ENCODE peak calls at places on chromosomes 4 and X, in four cellular contexts. Z, F, J and L are unnamed samples.

GRCh38 chrX:29461039-29461438 is 754.3 kb upstream of the MAGEB2 start:
- DNase-seq in Z (no peak), F (no peak), J (no peak), L (no peak)

GRCh38 chr4:156992943-156993342 is 21.3 kb upstream of the PDGFC start:
- DNase-seq in Z (no peak), F (no peak), J (no peak), L (no peak)

GRCh38 chr4:77451530-77451929 is 154.1 kb upstream of the CXCL13 start:
- DNase-seq in Z (peak; percentile 9), F (no peak), J (no peak), L (no peak)

GRCh38 chr4:121676388-121677075 is 20.2 kb downstream of the ANXA5 start:
- DNase-seq in Z (no peak), F (no peak), J (no peak), L (no peak)

GRCh38 chr4:144399927-144400326 is 246.0 kb upstream of the HHIP start:
- DNase-seq in Z (no peak), F (peak; percentile 38), J (no peak), L (peak; percentile 82)

GRCh38 chr4:153296424-153296823 is 48.1 kb upstream of the MND1 start:
- DNase-seq in Z (no peak), F (peak; percentile 61), J (no peak), L (no peak)

GRCh38 chr4:114081783-114082182 is 102.3 kb upstream of the ARSJ start:
- DNase-seq in Z (no peak), F (no peak), J (no peak), L (no peak)

GRCh38 chrX:63713510-63713909 is 71.5 kb downstream of the ARHGEF9 start:
- DNase-seq in Z (peak; percentile 68), F (peak; percentile 14), J (no peak), L (no peak)

GRCh38 chr4:6633091-6633906 is 7.2 kb upstream of the MRFAP1 start:
- DNase-seq in Z (no peak), F (no peak), J (no peak), L (no peak)

GRCh38 chrX:70088791-70089190 is 26.5 kb downstream of the OTUD6A start:
- DNase-seq in Z (no peak), F (no peak), J (no peak), L (peak; percentile 18)

GRCh38 chrX:45070116-45071007 is 130.3 kb downstream of the DIPK2B start:
- DNase-seq in Z (peak; percentile 29), F (no peak), J (no peak), L (peak; percentile 9)

GRCh38 chr4:70704333-70705145 is 16.2 kb downstream of the UTP3 start:
- DNase-seq in Z (peak; percentile 91), F (no peak), J (no peak), L (no peak)

GRCh38 chr4:17811078-17811603 is 362 bp downstream of the NCAPG start:
- DNase-seq in Z (no peak), F (no peak), J (no peak), L (no peak)

DNA sequence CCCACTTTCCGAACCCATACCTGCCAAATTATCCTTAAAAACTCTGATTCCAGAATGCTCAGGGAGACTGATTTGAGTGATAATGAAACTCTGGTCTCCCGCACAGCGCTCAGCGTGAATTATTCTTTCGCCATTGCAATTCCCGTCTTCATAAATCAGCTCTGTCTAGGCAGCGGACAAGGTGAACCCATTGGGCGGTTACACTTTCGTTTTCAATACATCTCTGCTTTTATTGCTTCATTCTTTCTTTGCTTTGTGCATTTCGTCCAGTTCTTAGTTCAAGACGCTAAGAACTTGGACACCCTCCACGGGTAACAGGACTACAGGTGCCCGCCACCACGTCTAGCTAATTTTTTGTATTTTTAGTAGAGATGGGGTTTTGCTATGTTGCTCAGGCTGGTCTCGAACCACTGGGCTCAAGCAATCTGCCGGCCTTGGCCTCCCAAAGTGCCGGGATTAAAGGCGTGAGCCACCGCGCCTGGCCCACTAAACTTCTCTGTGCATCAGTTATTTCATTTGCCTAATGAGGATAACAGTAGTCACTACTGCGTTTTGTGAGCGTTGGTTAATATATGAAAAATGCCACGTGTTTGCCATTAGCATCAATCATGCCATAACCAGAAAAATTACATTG is 930 bp upstream of the PGK1 start:
- DNase-seq in Z (no peak), F (no peak), J (no peak), L (no peak)
- H3K4me3 ChIP-seq in Z (peak overlapping the region; percentile 13), F (peak overlapping the region; percentile 51), J (peak overlapping the region; percentile 96), L (peak overlapping the region; percentile 95)

DNA sequence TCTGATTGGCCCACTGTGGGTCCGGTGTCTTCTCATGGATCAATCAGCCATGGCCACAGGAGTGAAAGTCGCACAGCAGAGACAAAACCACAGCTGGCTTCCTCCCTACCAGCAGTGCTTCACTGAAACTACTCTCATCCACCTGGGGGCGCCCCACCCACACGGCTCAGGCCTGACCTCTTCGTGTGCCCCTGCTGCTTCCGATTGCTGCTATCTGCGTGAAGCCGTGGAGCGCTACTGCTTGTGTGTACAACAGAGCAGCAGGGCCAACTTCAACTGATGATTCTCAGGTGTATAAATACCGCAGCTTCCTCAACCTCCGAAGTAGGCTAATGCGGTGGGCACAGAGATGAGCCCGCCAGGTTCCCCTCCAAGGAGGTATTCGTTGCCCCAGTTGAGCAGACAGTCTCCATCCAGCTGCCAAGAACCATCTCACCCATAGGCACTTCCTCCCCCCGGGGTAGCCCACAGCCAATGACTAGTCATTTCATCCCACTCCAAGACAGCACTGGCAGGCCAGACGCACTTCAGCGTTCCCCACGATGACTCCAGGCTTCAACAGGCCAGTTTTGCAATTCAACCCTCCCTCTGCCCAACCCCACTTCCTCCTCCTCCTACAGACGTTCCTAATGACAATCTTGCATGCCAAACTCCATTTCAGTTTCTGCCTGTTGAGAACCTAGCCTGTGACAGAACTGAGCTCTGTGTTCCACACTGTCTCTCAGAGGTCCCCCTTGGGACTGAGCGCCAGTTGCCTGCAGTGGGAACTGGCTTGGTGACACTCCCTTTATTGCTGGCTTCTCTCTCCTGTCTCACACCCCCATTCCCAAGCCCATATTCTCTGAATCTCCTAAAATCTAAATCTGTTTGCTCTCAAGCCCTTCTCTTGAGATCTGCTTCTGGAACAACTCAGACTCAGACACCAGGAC is 41.3 kb upstream of the ATP6AP2 start:
- DNase-seq in Z (peak; percentile 42), F (peak; percentile 29), J (no peak), L (no peak)
- TF ChIP-seq CTCF in Z (peak; percentile 11), F (no peak), J (no peak), L (no peak)

DNA sequence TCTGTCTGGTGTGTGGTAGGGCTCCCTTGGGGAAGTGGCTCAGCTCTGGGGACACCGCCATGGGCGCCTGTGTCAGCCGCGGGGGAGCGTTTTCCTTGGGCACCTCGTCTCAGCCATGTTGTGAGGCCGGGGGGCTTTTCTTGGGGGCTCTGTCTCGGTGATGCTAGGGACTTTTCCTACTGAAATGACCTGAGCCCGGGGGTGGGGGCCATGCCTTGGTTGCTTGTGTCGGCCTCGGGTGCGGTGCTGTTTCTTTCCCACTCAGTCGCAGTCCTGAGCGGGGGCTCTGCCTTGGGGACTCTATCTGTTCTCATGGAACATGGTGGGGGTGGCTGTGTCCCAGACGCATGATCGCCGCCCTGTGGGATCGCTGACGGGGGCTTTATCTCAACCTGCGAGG is 356 bp downstream of the CT45A1 start:
- DNase-seq in Z (no peak), F (no peak), J (no peak), L (no peak)
- H3K4me3 ChIP-seq in Z (no peak overlapping the region), F (no peak overlapping the region), J (no peak overlapping the region), L (no peak overlapping the region)

DNA sequence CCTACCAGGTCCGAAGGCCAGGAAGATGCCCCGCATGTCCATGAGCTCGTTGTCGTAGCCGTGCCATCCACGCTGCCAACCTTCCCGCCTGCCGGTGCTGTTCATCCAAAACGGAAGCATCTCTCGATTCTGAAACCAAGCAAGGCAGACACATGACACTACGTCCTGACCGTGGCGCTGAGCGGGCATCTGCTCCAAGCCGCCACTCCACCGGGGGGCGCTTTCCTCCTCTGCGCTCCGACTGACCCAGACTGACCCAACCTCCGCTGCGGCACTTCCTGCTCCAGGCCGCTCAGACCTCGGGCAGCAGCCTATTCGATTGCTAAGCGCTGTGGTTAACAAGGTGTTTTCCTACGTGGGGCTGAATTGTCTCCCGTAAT is 120.4 kb downstream of the ENPP6 start:
- DNase-seq in Z (no peak), F (no peak), J (no peak), L (no peak)
- TF ChIP-seq CTCF in Z (peak; percentile 7), F (no peak), J (peak; percentile 15), L (no peak)